ENCODE peak calls at places on chromosomes 16 and 17, in ten cellular contexts. One of them, this sample, is unnamed.

GRCh38 chr17:56424543-56425044 is 168.9 kb upstream of the NOG start:
- DNase-seq in HCT116: no peak
- DNase-seq in heart left ventricle: no peak
- DNase-seq in fibroblast of lung: no peak
- DNase-seq in esophagus squamous epithelium: no peak
- DNase-seq in uterus: no peak
- DNase-seq in ascending aorta: no peak
- DNase-seq in NB4: no peak
- DNase-seq in spleen: no peak
- DNase-seq in right lobe of liver: no peak
- DNase-seq in this sample: no peak

GRCh38 chr17:70298929-70299529 is 129.7 kb downstream of the KCNJ2 start:
- DNase-seq in HCT116: no peak
- DNase-seq in heart left ventricle: no peak
- DNase-seq in fibroblast of lung: no peak
- DNase-seq in esophagus squamous epithelium: no peak
- DNase-seq in uterus: no peak
- DNase-seq in ascending aorta: no peak
- DNase-seq in NB4: no peak
- DNase-seq in spleen: no peak
- DNase-seq in right lobe of liver: no peak
- DNase-seq in this sample: peak

GRCh38 chr16:84764970-84765369 is 54.8 kb upstream of the CRISPLD2 start:
- DNase-seq in HCT116: no peak
- DNase-seq in heart left ventricle: no peak
- DNase-seq in fibroblast of lung: no peak
- DNase-seq in esophagus squamous epithelium: no peak
- DNase-seq in uterus: no peak
- DNase-seq in ascending aorta: no peak
- DNase-seq in NB4: no peak
- DNase-seq in spleen: no peak
- DNase-seq in right lobe of liver: no peak
- DNase-seq in this sample: no peak

GRCh38 chr17:64306850-64307463 is 43.9 kb upstream of the TEX2 start:
- DNase-seq in HCT116: peak
- DNase-seq in heart left ventricle: peak
- DNase-seq in fibroblast of lung: peak
- DNase-seq in esophagus squamous epithelium: no peak
- DNase-seq in uterus: peak
- DNase-seq in ascending aorta: no peak
- DNase-seq in NB4: peak
- DNase-seq in spleen: peak
- DNase-seq in right lobe of liver: peak
- DNase-seq in this sample: peak

GRCh38 chr16:30738984-30739951 is 9.0 kb upstream of the PHKG2 start:
- DNase-seq in HCT116: no peak
- DNase-seq in heart left ventricle: peak
- DNase-seq in fibroblast of lung: no peak
- DNase-seq in esophagus squamous epithelium: no peak
- DNase-seq in uterus: no peak
- DNase-seq in ascending aorta: no peak
- DNase-seq in NB4: no peak
- DNase-seq in spleen: no peak
- DNase-seq in right lobe of liver: no peak
- DNase-seq in this sample: no peak

GRCh38 chr17:7356072-7356549 is 1.2 kb downstream of the TMEM95 start:
- DNase-seq in HCT116: peak
- DNase-seq in heart left ventricle: peak
- DNase-seq in fibroblast of lung: peak
- DNase-seq in esophagus squamous epithelium: no peak
- DNase-seq in uterus: peak
- DNase-seq in ascending aorta: peak
- DNase-seq in NB4: peak
- DNase-seq in spleen: peak
- DNase-seq in right lobe of liver: peak
- DNase-seq in this sample: peak

GRCh38 chr17:28372203-28372944 is 880 bp downstream of the SARM1 start:
- DNase-seq in HCT116: no peak
- DNase-seq in heart left ventricle: no peak
- DNase-seq in fibroblast of lung: peak
- DNase-seq in esophagus squamous epithelium: no peak
- DNase-seq in uterus: no peak
- DNase-seq in ascending aorta: no peak
- DNase-seq in NB4: no peak
- DNase-seq in spleen: peak
- DNase-seq in right lobe of liver: no peak
- DNase-seq in this sample: no peak

GRCh38 chr17:13753151-13753550 is 151.4 kb upstream of the HS3ST3A1 start:
- DNase-seq in HCT116: no peak
- DNase-seq in heart left ventricle: no peak
- DNase-seq in fibroblast of lung: no peak
- DNase-seq in esophagus squamous epithelium: no peak
- DNase-seq in uterus: no peak
- DNase-seq in ascending aorta: no peak
- DNase-seq in NB4: no peak
- DNase-seq in spleen: no peak
- DNase-seq in right lobe of liver: no peak
- DNase-seq in this sample: no peak

GRCh38 chr16:24674877-24675276 is 54.6 kb upstream of the TNRC6A start:
- DNase-seq in HCT116: no peak
- DNase-seq in heart left ventricle: no peak
- DNase-seq in fibroblast of lung: no peak
- DNase-seq in esophagus squamous epithelium: no peak
- DNase-seq in uterus: no peak
- DNase-seq in ascending aorta: no peak
- DNase-seq in NB4: no peak
- DNase-seq in spleen: no peak
- DNase-seq in right lobe of liver: no peak
- DNase-seq in this sample: no peak

GRCh38 chr16:24668481-24669001 is 60.9 kb upstream of the TNRC6A start:
- DNase-seq in HCT116: no peak
- DNase-seq in heart left ventricle: peak
- DNase-seq in fibroblast of lung: peak
- DNase-seq in esophagus squamous epithelium: no peak
- DNase-seq in uterus: peak
- DNase-seq in ascending aorta: peak
- DNase-seq in NB4: no peak
- DNase-seq in spleen: no peak
- DNase-seq in right lobe of liver: no peak
- DNase-seq in this sample: no peak

GRCh38 chr16:24673155-24673554 is 56.3 kb upstream of the TNRC6A start:
- DNase-seq in HCT116: no peak
- DNase-seq in heart left ventricle: no peak
- DNase-seq in fibroblast of lung: no peak
- DNase-seq in esophagus squamous epithelium: no peak
- DNase-seq in uterus: no peak
- DNase-seq in ascending aorta: no peak
- DNase-seq in NB4: no peak
- DNase-seq in spleen: no peak
- DNase-seq in right lobe of liver: no peak
- DNase-seq in this sample: no peak

GRCh38 chr16:24670623-24671454 is 58.6 kb upstream of the TNRC6A start:
- DNase-seq in HCT116: no peak
- DNase-seq in heart left ventricle: peak
- DNase-seq in fibroblast of lung: peak
- DNase-seq in esophagus squamous epithelium: no peak
- DNase-seq in uterus: peak
- DNase-seq in ascending aorta: peak
- DNase-seq in NB4: no peak
- DNase-seq in spleen: no peak
- DNase-seq in right lobe of liver: no peak
- DNase-seq in this sample: no peak

GRCh38 chr16:24671455-24671954 is 57.9 kb upstream of the TNRC6A start:
- DNase-seq in HCT116: no peak
- DNase-seq in heart left ventricle: peak
- DNase-seq in fibroblast of lung: no peak
- DNase-seq in esophagus squamous epithelium: no peak
- DNase-seq in uterus: no peak
- DNase-seq in ascending aorta: no peak
- DNase-seq in NB4: no peak
- DNase-seq in spleen: no peak
- DNase-seq in right lobe of liver: no peak
- DNase-seq in this sample: no peak
- H3K4me3 ChIP-seq in HCT116: no peak
- H3K4me3 ChIP-seq in heart left ventricle: no peak
- H3K4me3 ChIP-seq in fibroblast of lung: no peak
- H3K4me3 ChIP-seq in esophagus squamous epithelium: no peak
- H3K4me3 ChIP-seq in uterus: no peak
- H3K4me3 ChIP-seq in ascending aorta: peak
- H3K4me3 ChIP-seq in NB4: no peak
- H3K4me3 ChIP-seq in spleen: no peak
- H3K4me3 ChIP-seq in right lobe of liver: no peak
- H3K4me3 ChIP-seq in this sample: no peak

GRCh38 chr16:23296994-23297393 is 5.1 kb upstream of the SCNN1B start:
- DNase-seq in HCT116: peak
- DNase-seq in heart left ventricle: no peak
- DNase-seq in fibroblast of lung: no peak
- DNase-seq in esophagus squamous epithelium: no peak
- DNase-seq in uterus: no peak
- DNase-seq in ascending aorta: no peak
- DNase-seq in NB4: peak
- DNase-seq in spleen: no peak
- DNase-seq in right lobe of liver: no peak
- DNase-seq in this sample: no peak
- TF ChIP-seq CTCF in HCT116: peak
- TF ChIP-seq CTCF in heart left ventricle: no peak
- TF ChIP-seq CTCF in fibroblast of lung: no peak
- TF ChIP-seq CTCF in esophagus squamous epithelium: no peak
- TF ChIP-seq CTCF in uterus: no peak
- TF ChIP-seq CTCF in ascending aorta: no peak
- TF ChIP-seq CTCF in NB4: peak
- TF ChIP-seq CTCF in spleen: no peak
- TF ChIP-seq CTCF in right lobe of liver: peak
- TF ChIP-seq CTCF in this sample: peak

DNA sequence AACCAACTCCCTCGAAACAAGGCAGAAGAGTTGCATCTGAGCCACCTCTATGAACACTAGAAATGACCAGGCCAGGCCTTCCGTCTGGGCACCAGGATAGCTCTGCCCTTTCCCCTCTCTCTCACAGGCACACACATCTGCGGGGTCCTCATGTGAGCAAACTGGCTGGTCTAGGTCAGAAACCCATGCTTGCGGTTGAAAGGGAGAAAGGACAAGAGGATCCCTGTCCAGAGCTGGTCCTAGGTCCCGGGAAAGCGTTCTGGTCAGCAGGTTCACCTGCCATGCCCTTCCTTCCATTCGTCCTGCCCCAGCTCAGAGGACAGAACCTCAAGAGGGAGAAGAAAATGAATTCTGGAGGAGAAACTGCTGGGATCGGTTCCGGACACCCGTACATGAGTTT is 2.7 kb downstream of the MNT start:
- DNase-seq in HCT116: no peak
- DNase-seq in heart left ventricle: no peak
- DNase-seq in fibroblast of lung: no peak
- DNase-seq in esophagus squamous epithelium: no peak
- DNase-seq in uterus: peak
- DNase-seq in ascending aorta: no peak
- DNase-seq in NB4: no peak
- DNase-seq in spleen: no peak
- DNase-seq in right lobe of liver: no peak
- DNase-seq in this sample: no peak
- H3K4me3 ChIP-seq in HCT116: peak
- H3K4me3 ChIP-seq in heart left ventricle: peak
- H3K4me3 ChIP-seq in fibroblast of lung: peak
- H3K4me3 ChIP-seq in esophagus squamous epithelium: peak
- H3K4me3 ChIP-seq in uterus: peak
- H3K4me3 ChIP-seq in ascending aorta: peak
- H3K4me3 ChIP-seq in NB4: peak
- H3K4me3 ChIP-seq in spleen: no peak
- H3K4me3 ChIP-seq in right lobe of liver: peak
- H3K4me3 ChIP-seq in this sample: no peak

GRCh38 chr17:41689497-41690299 is 1.0 kb downstream of the EIF1 start:
- DNase-seq in HCT116: no peak
- DNase-seq in heart left ventricle: no peak
- DNase-seq in fibroblast of lung: peak
- DNase-seq in esophagus squamous epithelium: no peak
- DNase-seq in uterus: no peak
- DNase-seq in ascending aorta: no peak
- DNase-seq in NB4: peak
- DNase-seq in spleen: no peak
- DNase-seq in right lobe of liver: no peak
- DNase-seq in this sample: peak

GRCh38 chr17:41688641-41689496 is at the start of gene EIF1:
- DNase-seq in HCT116: peak
- DNase-seq in heart left ventricle: peak
- DNase-seq in fibroblast of lung: peak
- DNase-seq in esophagus squamous epithelium: peak
- DNase-seq in uterus: peak
- DNase-seq in ascending aorta: peak
- DNase-seq in NB4: peak
- DNase-seq in spleen: peak
- DNase-seq in right lobe of liver: peak
- DNase-seq in this sample: peak

GRCh38 chr17:41690497-41690896 is 1.8 kb downstream of the EIF1 start:
- DNase-seq in HCT116: no peak
- DNase-seq in heart left ventricle: no peak
- DNase-seq in fibroblast of lung: no peak
- DNase-seq in esophagus squamous epithelium: no peak
- DNase-seq in uterus: no peak
- DNase-seq in ascending aorta: no peak
- DNase-seq in NB4: no peak
- DNase-seq in spleen: no peak
- DNase-seq in right lobe of liver: no peak
- DNase-seq in this sample: no peak

GRCh38 chr17:41691031-41691777 is 2.5 kb downstream of the EIF1 start:
- DNase-seq in HCT116: no peak
- DNase-seq in heart left ventricle: no peak
- DNase-seq in fibroblast of lung: no peak
- DNase-seq in esophagus squamous epithelium: no peak
- DNase-seq in uterus: no peak
- DNase-seq in ascending aorta: no peak
- DNase-seq in NB4: no peak
- DNase-seq in spleen: no peak
- DNase-seq in right lobe of liver: no peak
- DNase-seq in this sample: no peak

DNA sequence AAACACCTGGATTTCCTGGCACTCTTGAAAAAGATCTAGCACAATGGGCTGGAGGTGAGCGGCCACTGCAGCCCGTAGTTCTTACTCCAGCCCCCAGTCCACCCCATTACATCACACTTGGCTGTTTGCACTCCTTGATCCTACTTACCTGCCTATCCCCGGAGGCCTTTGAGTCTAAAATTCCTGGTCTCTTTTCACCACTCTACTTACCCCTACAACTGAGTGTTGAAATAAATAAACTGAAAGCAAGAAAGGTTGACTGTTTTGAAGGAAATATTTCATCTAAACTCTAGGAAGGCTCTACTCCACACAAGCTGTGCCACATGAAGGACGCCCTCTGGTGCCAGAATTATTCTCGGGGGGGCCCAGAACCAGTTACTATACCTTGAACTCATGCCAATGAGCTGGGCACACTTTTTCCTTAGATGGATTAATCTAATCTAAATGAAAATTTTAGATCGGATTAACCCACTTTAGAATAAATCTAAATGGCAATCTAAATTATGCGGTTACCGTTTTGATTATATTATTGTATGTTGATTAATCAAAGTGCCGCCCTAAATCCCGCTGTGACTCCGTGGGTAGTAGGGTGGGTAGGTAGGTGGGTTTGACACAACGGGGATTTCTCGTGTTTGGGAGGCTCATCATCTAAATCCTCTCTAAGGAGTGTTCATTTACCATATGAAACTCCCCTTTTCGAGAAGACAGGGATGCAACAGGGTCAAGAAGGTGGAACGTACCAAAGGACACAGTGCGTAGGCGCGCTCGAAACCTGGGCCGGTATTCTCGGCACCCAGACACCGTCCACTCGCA is 651 bp upstream of the EIF1 start:
- DNase-seq in HCT116: no peak
- DNase-seq in heart left ventricle: peak
- DNase-seq in fibroblast of lung: no peak
- DNase-seq in esophagus squamous epithelium: no peak
- DNase-seq in uterus: peak
- DNase-seq in ascending aorta: no peak
- DNase-seq in NB4: peak
- DNase-seq in spleen: peak
- DNase-seq in right lobe of liver: peak
- DNase-seq in this sample: no peak
- TF ChIP-seq CTCF in HCT116: peak
- TF ChIP-seq CTCF in heart left ventricle: no peak
- TF ChIP-seq CTCF in fibroblast of lung: peak
- TF ChIP-seq CTCF in esophagus squamous epithelium: no peak
- TF ChIP-seq CTCF in uterus: no peak
- TF ChIP-seq CTCF in ascending aorta: no peak
- TF ChIP-seq CTCF in NB4: peak
- TF ChIP-seq CTCF in spleen: no peak
- TF ChIP-seq CTCF in right lobe of liver: peak
- TF ChIP-seq CTCF in this sample: peak